ENCODE peak calls at places on chromosomes 7 and 10, in ten cellular contexts. C is astrocyte of the spinal cord; F is activated effector memory CD4-positive, alpha-beta T cell treated with anti-CD3 and anti-CD28 coated beads, Interleukin-2, amount 50 U/mL, for 16 hours; G is aorta; E is EL; X is AG09309; W is fibroblast of gingiva; V is Calu3; Z is AG08396; N is AG10803. H is an unnamed sample.

GRCh38 chr10:35324196-35324595 is 12.1 kb upstream of the CCNY start:
- DNase-seq in E (peak; percentile 61), G (no peak), F (no peak), W (peak; percentile 44), N (peak; percentile 75), Z (peak; percentile 49), C (peak; percentile 54), V (no peak), X (peak; percentile 16), H (no peak)

GRCh38 chr10:71801357-71801756 is 28.0 kb upstream of the VSIR start:
- DNase-seq in Z (no peak), F (no peak), G (no peak), W (no peak), E (no peak), C (no peak), V (no peak), N (no peak), X (no peak), H (no peak)

GRCh38 chr10:113897693-113898618 is 43.5 kb downstream of the NHLRC2 start:
- DNase-seq in X (no peak), G (no peak), V (no peak), F (no peak), W (no peak), E (peak; percentile 23), N (peak; percentile 31), Z (no peak), C (no peak), H (no peak)

GRCh38 chr7:33792041-33792440 is 113.3 kb upstream of the BMPER start:
- DNase-seq in V (no peak), N (peak; percentile 47), E (no peak), X (no peak), Z (no peak), W (no peak), G (no peak), C (no peak), F (no peak), H (no peak)

GRCh38 chr10:45261243-45261775 is 54.1 kb downstream of the OR13A1 start:
- DNase-seq in V (no peak), X (no peak), E (no peak), N (no peak), Z (no peak), F (no peak), W (no peak), G (no peak), C (no peak), H (no peak)

GRCh38 chr10:124603376-124604213 is 140.6 kb downstream of the FAM53B start:
- DNase-seq in C (no peak), Z (no peak), F (no peak), W (no peak), X (no peak), N (no peak), G (no peak), E (no peak), V (no peak), H (no peak)

GRCh38 chr10:119333146-119333792 is 125.9 kb downstream of the GRK5 start:
- DNase-seq in F (peak; percentile 79), V (no peak), Z (no peak), G (no peak), E (peak; percentile 63), C (peak; percentile 61), X (no peak), N (peak; percentile 43), W (no peak), H (no peak)

GRCh38 chr10:82150123-82150900 is 275.3 kb downstream of the NRG3 start:
- DNase-seq in E (no peak), W (no peak), X (no peak), C (no peak), G (peak; percentile 42), F (no peak), Z (no peak), N (no peak), V (peak; percentile 69), H (no peak)

GRCh38 chr10:129790710-129791446 is 173.2 kb downstream of the EBF3 start:
- DNase-seq in X (no peak), C (no peak), E (no peak), G (no peak), F (no peak), V (no peak), N (no peak), W (no peak), Z (no peak), H (no peak)

GRCh38 chr7:129949292-129950133 is 3.2 kb downstream of the UBE2H start:
- DNase-seq in C (peak; percentile 80), G (no peak), E (peak; percentile 77), V (peak; percentile 32), W (peak; percentile 86), X (no peak), F (peak; percentile 66), Z (peak; percentile 72), N (peak; percentile 79), H (no peak)

GRCh38 chr7:725223-726005 is 1.1 kb upstream of the DNAAF5 start:
- DNase-seq in W (no peak), V (no peak), E (peak; percentile 46), C (peak; percentile 70), G (no peak), X (peak; percentile 32), Z (peak; percentile 55), N (no peak), F (peak; percentile 42), H (peak; percentile 81)

GRCh38 chr7:123571684-123572083 is 14.1 kb upstream of the NDUFA5 start:
- DNase-seq in Z (no peak), X (no peak), N (no peak), F (no peak), G (no peak), V (peak; percentile 5), C (peak; percentile 23), E (peak; percentile 41), W (no peak), H (no peak)

GRCh38 chr10:113085776-113086175 is 135.7 kb downstream of the TCF7L2 start:
- DNase-seq in N (no peak), V (no peak), E (no peak), C (no peak), F (no peak), G (no peak), W (no peak), Z (no peak), X (no peak), H (no peak)

GRCh38 chr10:30366829-30367228 is 17.8 kb upstream of the MTPAP start:
- DNase-seq in N (no peak), Z (no peak), E (no peak), X (no peak), G (no peak), V (no peak), W (no peak), C (no peak), F (no peak), H (no peak)

GRCh38 chr7:27359737-27360136 is 117.1 kb downstream of the EVX1 start:
- DNase-seq in E (no peak), F (no peak), N (no peak), X (no peak), V (no peak), C (no peak), G (no peak), Z (no peak), W (no peak), H (no peak)

GRCh38 chr7:23315366-23315765 is 16.2 kb downstream of the MALSU1 start:
- DNase-seq in G (no peak), X (no peak), W (no peak), F (no peak), C (peak; percentile 59), V (no peak), N (no peak), E (no peak), Z (no peak), H (no peak)

GRCh38 chr10:28940158-28940888 is 263.0 kb downstream of the BAMBI start:
- DNase-seq in X (no peak), W (no peak), G (no peak), Z (no peak), E (no peak), N (no peak), C (no peak), V (no peak), F (no peak), H (no peak)

GRCh38 chr10:110410329-110411046 is 87.2 kb upstream of the DUSP5 start:
- DNase-seq in V (peak; percentile 88), X (peak; percentile 97), C (peak; percentile 93), N (peak; percentile 98), E (peak; percentile 99), F (no peak), W (peak; percentile 96), Z (peak; percentile 87), G (no peak), H (peak; percentile 96)

GRCh38 chr10:67809107-67809506 is 28.9 kb downstream of the DNAJC12 start:
- DNase-seq in C (no peak), X (no peak), F (no peak), N (no peak), W (no peak), G (no peak), V (no peak), E (no peak), Z (no peak), H (no peak)

GRCh38 chr10:31520982-31521381 is 202.0 kb downstream of the ZEB1 start:
- DNase-seq in F (no peak), C (no peak), W (no peak), E (no peak), G (no peak), V (no peak), N (no peak), X (no peak), Z (no peak), H (no peak)

GRCh38 chr7:155791836-155792235 is 20.4 kb downstream of the SHH start:
- DNase-seq in W (no peak), N (no peak), Z (no peak), E (no peak), C (no peak), G (no peak), V (no peak), F (no peak), X (no peak), H (no peak)

GRCh38 chr10:62130948-62131347 is 137.7 kb downstream of the RTKN2 start:
- DNase-seq in G (no peak), C (peak; percentile 91), N (peak; percentile 77), W (peak; percentile 76), E (peak; percentile 97), Z (peak; percentile 67), F (no peak), V (peak; percentile 10), X (peak; percentile 57), H (no peak)

GRCh38 chr10:51389415-51390342 is 309.7 kb downstream of the CSTF2T start:
- DNase-seq in F (peak; percentile 70), C (peak; percentile 98), X (peak; percentile 100), Z (peak; percentile 88), W (peak; percentile 99), G (peak; percentile 47), N (peak; percentile 100), E (peak; percentile 97), V (peak; percentile 54), H (peak; percentile 11)

GRCh38 chr7:12572941-12573340 is 2.4 kb downstream of the SCIN start:
- DNase-seq in G (no peak), Z (no peak), W (no peak), F (no peak), E (no peak), N (no peak), X (no peak), C (no peak), V (no peak), H (no peak)

GRCh38 chr7:98831641-98832221 is 38.1 kb downstream of the TMEM130 start:
- DNase-seq in E (peak; percentile 26), W (no peak), Z (peak; percentile 29), V (peak; percentile 24), C (peak; percentile 17), X (no peak), G (no peak), F (peak; percentile 81), N (no peak), H (peak; percentile 38)

GRCh38 chr7:18087031-18087686 is 59.5 kb upstream of the PRPS1L1 start:
- DNase-seq in V (no peak), F (no peak), X (no peak), C (no peak), G (no peak), W (peak; percentile 2), Z (no peak), E (no peak), N (peak; percentile 0), H (no peak)

GRCh38 chr10:131048595-131048994 is 262.9 kb downstream of the TCERG1L start:
- DNase-seq in C (no peak), G (no peak), N (no peak), V (no peak), E (no peak), Z (no peak), X (no peak), W (no peak), F (no peak), H (no peak)

GRCh38 chr7:5484921-5485320 is 61.3 kb upstream of the TNRC18 start:
- DNase-seq in N (no peak), X (no peak), F (no peak), W (no peak), G (no peak), Z (no peak), V (no peak), C (no peak), E (no peak), H (no peak)